ENCODE peak calls at places on chromosome 18, in five cellular contexts. X is activated T-cell treated with anti-CD3 and anti-CD28 coated beads, Interleukin-2, amount 50 U/mL, for 48 hours; Z is anterior cingulate cortex; U is fibroblast of the conjunctiva; A is mammary epithelial cell. M is an unnamed sample.

GRCh38 chr18:77001979-77002378 is 130.6 kb downstream of the MBP start:
- DNase-seq in X (peak; percentile 13), Z (no peak), U (no peak), A (no peak), M (no peak)

GRCh38 chr18:72986103-72986502 is 118.3 kb upstream of the NETO1 start:
- DNase-seq in X (no peak), Z (no peak), U (no peak), A (peak; percentile 67), M (no peak)

GRCh38 chr18:32093106-32093511 is 1.4 kb downstream of the RNF138 start:
- DNase-seq in X (peak; percentile 62), Z (peak; percentile 30), U (peak; percentile 22), A (peak; percentile 58), M (peak; percentile 64)

GRCh38 chr18:41982942-41983660 is 28.1 kb downstream of the PIK3C3 start:
- DNase-seq in X (no peak), Z (no peak), U (no peak), A (peak; percentile 34), M (no peak)

GRCh38 chr18:70450658-70451253 is 161.9 kb downstream of the SOCS6 start:
- DNase-seq in X (no peak), Z (no peak), U (peak; percentile 9), A (no peak), M (no peak)

GRCh38 chr18:3594760-3595241 is 144.8 kb downstream of the TGIF1 start:
- DNase-seq in X (peak; percentile 62), Z (peak; percentile 19), U (no peak), A (peak; percentile 68), M (peak; percentile 23)

GRCh38 chr18:36179562-36180334 is 7.5 kb upstream of the MOCOS start:
- DNase-seq in X (no peak), Z (peak; percentile 12), U (peak; percentile 45), A (no peak), M (no peak)

GRCh38 chr18:72869786-72870185 is 2.0 kb upstream of the NETO1 start:
- DNase-seq in X (no peak), Z (no peak), U (no peak), A (no peak), M (no peak)

GRCh38 chr18:75247041-75247551 is 36.5 kb downstream of the TSHZ1 start:
- DNase-seq in X (no peak), Z (no peak), U (peak; percentile 23), A (peak; percentile 28), M (no peak)

GRCh38 chr18:34821669-34822210 is 111.6 kb downstream of the DTNA start:
- DNase-seq in X (no peak), Z (no peak), U (peak; percentile 6), A (no peak), M (no peak)

GRCh38 chr18:35060092-35060491 is 18.9 kb downstream of the MAPRE2 start:
- DNase-seq in X (no peak), Z (no peak), U (no peak), A (no peak), M (no peak)

GRCh38 chr18:34631071-34631470 is 79.0 kb upstream of the DTNA start:
- DNase-seq in X (no peak), Z (no peak), U (no peak), A (no peak), M (no peak)

GRCh38 chr18:58601468-58602266 is 27.2 kb downstream of the ALPK2 start:
- DNase-seq in X (no peak), Z (no peak), U (no peak), A (no peak), M (no peak)

GRCh38 chr18:42459873-42460272 is 504.8 kb downstream of the PIK3C3 start:
- DNase-seq in X (no peak), Z (no peak), U (no peak), A (peak; percentile 5), M (no peak)

GRCh38 chr18:23627325-23627724 is 35.4 kb downstream of the ANKRD29 start:
- DNase-seq in X (no peak), Z (no peak), U (peak; percentile 75), A (peak; percentile 76), M (no peak)

GRCh38 chr18:76518073-76518472 is 23.0 kb upstream of the ZNF516 start:
- DNase-seq in X (no peak), Z (no peak), U (no peak), A (no peak), M (no peak)

GRCh38 chr18:75797046-75797445 is 369.5 kb upstream of the SMIM21 start:
- DNase-seq in X (no peak), Z (no peak), U (no peak), A (no peak), M (no peak)

GRCh38 chr18:58320907-58321561 is 277.0 kb downstream of the NEDD4L start:
- DNase-seq in X (no peak), Z (no peak), U (no peak), A (no peak), M (no peak)

M was measured in naive thymus-derived CD8-positive, alpha-beta T cell.